ENCODE peak calls at places on chromosome 17, in six cellular contexts. N, J, G, O, E and M are unnamed samples.
A peak's percentile ranks its signal among the peaks of the same experiment; 100 is the strongest.

GRCh38 chr17:21756856-21757619 is 64.7 kb downstream of the KCNJ18 start:
- DNase-seq in N (no peak), J (no peak), G (no peak), O (no peak), E (no peak), M (no peak)

GRCh38 chr17:40168262-40168832 is 8.9 kb upstream of the RAPGEFL1 start:
- DNase-seq in N (peak; percentile 77), J (no peak), G (peak; percentile 83), O (peak; percentile 70), E (peak; percentile 43), M (peak; percentile 65)

GRCh38 chr17:73211745-73212144 is 18.9 kb downstream of the COG1 start:
- DNase-seq in N (no peak), J (no peak), G (no peak), O (no peak), E (no peak), M (no peak)

GRCh38 chr17:40190197-40191021 is 13.1 kb downstream of the RAPGEFL1 start:
- DNase-seq in N (peak; percentile 87), J (no peak), G (no peak), O (no peak), E (no peak), M (peak; percentile 26)

GRCh38 chr17:37066322-37066905 is 117.7 kb downstream of the AATF start:
- DNase-seq in N (no peak), J (no peak), G (no peak), O (no peak), E (no peak), M (no peak)

GRCh38 chr17:14201595-14201994 is 35.1 kb downstream of the CDRT15 start:
- DNase-seq in N (no peak), J (no peak), G (no peak), O (no peak), E (no peak), M (no peak)

GRCh38 chr17:55420776-55421178 is 858 bp downstream of the MMD start:
- DNase-seq in N (peak; percentile 41), J (peak; percentile 80), G (no peak), O (peak; percentile 28), E (peak; percentile 56), M (peak; percentile 55)

GRCh38 chr17:48915459-48916282 is 7.5 kb downstream of the UBE2Z start:
- DNase-seq in N (peak; percentile 62), J (no peak), G (peak; percentile 95), O (peak; percentile 90), E (no peak), M (peak; percentile 84)

GRCh38 chr17:44599298-44600175 is 42.3 kb downstream of the FZD2 start:
- DNase-seq in N (peak; percentile 87), J (no peak), G (peak; percentile 88), O (peak; percentile 99), E (no peak), M (no peak)

GRCh38 chr17:40751065-40751464 is 4.1 kb downstream of the KRT25 start:
- DNase-seq in N (no peak), J (no peak), G (no peak), O (no peak), E (no peak), M (no peak)

GRCh38 chr17:53796642-53797041 is 26.1 kb upstream of the KIF2B start:
- DNase-seq in N (no peak), J (no peak), G (no peak), O (no peak), E (no peak), M (no peak)

GRCh38 chr17:53129863-53130262 is 692.9 kb upstream of the KIF2B start:
- DNase-seq in N (no peak), J (no peak), G (no peak), O (no peak), E (no peak), M (no peak)

GRCh38 chr17:64785050-64785449 is 122.9 kb upstream of the SMURF2 start:
- DNase-seq in N (no peak), J (no peak), G (no peak), O (no peak), E (no peak), M (no peak)

GRCh38 chr17:48723555-48724239 is 712 bp downstream of the PRAC2 start:
- DNase-seq in N (no peak), J (no peak), G (no peak), O (no peak), E (no peak), M (no peak)

GRCh38 chr17:39150795-39151679 is at the start of gene PLXDC1:
- DNase-seq in N (no peak), J (no peak), G (no peak), O (no peak), E (no peak), M (no peak)

GRCh38 chr17:16215002-16215272 is 397 bp downstream of the NCOR1 start:
- DNase-seq in N (peak; percentile 50), J (peak; percentile 47), G (peak; percentile 38), O (no peak), E (peak; percentile 41), M (peak; percentile 64)

GRCh38 chr17:1787301-1787902 is 25.5 kb downstream of the SERPINF1 start:
- DNase-seq in N (peak; percentile 99), J (peak; percentile 79), G (peak; percentile 93), O (peak; percentile 96), E (no peak), M (no peak)

GRCh38 chr17:35788504-35788998 is 6.9 kb downstream of the MMP28 start:
- DNase-seq in N (peak; percentile 91), J (no peak), G (peak; percentile 92), O (peak; percentile 96), E (no peak), M (no peak)

GRCh38 chr17:2084766-2085647 is 30.1 kb downstream of the HIC1 start:
- DNase-seq in N (no peak), J (peak; percentile 54), G (peak; percentile 89), O (peak; percentile 95), E (no peak), M (no peak)

GRCh38 chr17:45018514-45019176 is 32.8 kb downstream of the DCAKD start:
- DNase-seq in N (no peak), J (no peak), G (no peak), O (peak; percentile 30), E (peak; percentile 52), M (peak; percentile 59)

GRCh38 chr17:15971108-15971507 is 26.2 kb downstream of the ADORA2B start:
- DNase-seq in N (no peak), J (no peak), G (no peak), O (no peak), E (no peak), M (no peak)

GRCh38 chr17:74543891-74544760 is 1.8 kb downstream of the CD300C start:
- DNase-seq in N (no peak), J (no peak), G (no peak), O (no peak), E (no peak), M (no peak)

GRCh38 chr17:41962768-41963434 is 3.7 kb upstream of the CNP start:
- DNase-seq in N (peak; percentile 91), J (peak; percentile 79), G (peak; percentile 67), O (peak; percentile 56), E (peak; percentile 84), M (peak; percentile 76)

DNA sequence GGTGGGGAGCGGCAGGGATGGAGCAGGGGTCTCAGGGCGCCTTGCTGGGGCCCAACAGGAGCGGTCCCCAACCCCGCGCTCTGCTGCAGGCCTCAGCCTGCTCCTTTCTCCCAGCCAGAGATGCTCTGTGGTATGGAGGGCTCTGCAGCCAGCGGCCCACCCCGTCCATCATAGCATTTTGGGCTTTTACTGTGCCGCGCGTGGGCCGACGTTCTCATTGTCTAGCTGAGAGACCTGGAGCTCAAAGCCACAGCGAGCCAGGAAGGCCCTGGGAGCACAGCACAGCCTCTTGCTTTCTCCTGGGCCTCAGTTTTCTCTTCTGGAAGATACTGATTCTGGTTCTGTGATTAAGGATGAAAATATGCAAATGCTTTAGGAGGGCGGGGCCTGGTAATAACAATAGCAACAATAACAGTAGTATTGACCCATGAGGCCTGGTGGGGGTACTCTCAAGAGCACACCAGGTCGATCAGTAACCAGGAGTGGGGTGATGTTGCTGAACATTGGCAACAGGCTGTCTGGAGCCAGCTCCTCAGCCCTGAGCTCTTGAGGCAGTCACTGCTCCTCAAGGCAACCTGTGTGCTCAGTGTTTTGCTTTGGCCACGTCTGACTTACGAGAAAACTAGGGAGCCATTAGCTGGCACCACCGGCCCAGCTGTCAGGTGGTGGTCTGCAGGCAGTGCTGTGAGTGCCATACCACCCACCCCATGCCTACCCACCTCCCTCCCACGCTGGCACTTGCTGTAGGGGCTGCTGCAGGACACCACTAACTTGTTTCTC is 1.1 kb upstream of the RASD1 start:
- DNase-seq in N (no peak), J (peak; percentile 24), G (peak; percentile 31), O (no peak), E (no peak), M (no peak)
- TF ChIP-seq CTCF in N (no peak), J (no peak), G (no peak), O (no peak), E (no peak), M (no peak)

GRCh38 chr17:78672880-78673371 is 95.7 kb upstream of the DNAH17 start:
- DNase-seq in N (no peak), J (no peak), G (no peak), O (no peak), E (no peak), M (no peak)
- H3K4me3 ChIP-seq in N (no peak overlapping the region), J (no peak overlapping the region), G (no peak overlapping the region), O (no peak overlapping the region), E (no peak overlapping the region), M (no peak overlapping the region)

DNA sequence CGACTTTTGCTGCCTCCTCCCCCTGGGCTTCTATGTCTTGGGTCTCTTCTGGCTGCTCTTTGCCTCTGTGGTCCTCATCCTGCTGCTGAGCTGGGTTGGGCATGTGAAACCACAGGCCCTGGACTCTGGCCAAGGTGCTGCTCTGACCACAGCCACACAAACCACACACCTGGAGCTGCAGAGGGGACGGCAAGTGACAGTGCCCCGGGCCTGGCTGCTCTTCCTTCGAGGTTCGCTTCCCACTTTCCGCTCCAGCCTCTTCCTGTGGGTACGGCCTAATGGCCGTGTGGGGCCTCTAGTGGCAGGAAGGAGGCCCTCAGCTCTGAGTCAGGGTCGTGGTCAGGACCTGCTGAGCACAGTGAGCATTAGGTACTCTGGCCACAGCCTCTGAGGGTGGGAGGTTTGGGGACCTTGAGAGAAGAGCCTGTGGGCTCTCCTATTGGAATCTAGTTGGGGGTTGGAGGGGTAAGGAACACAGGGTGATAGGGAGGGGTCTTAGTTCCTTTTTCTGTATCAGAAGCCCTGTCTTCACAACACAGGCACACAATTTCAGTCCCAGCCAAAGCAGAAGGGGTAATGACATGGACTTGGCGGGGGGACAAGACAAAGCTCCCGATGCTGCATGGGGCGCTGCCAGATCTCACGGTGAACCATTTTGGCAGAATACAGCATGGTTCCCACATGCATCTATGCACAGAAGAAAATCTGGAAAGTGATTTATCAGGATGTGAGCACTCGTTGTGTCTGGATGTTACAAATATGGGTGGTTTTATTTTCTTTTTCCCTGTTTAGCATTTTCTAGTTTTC is 2.3 kb downstream of the GP1BA start:
- DNase-seq in N (no peak), J (no peak), G (peak; percentile 45), O (peak; percentile 55), E (no peak), M (peak; percentile 83)
- TF ChIP-seq CTCF in N (no peak), J (peak; percentile 16), G (peak; percentile 40), O (peak; percentile 47), E (no peak), M (peak; percentile 16)

GRCh38 chr17:81329927-81330883 is 35.1 kb upstream of the SLC38A10 start:
- DNase-seq in N (peak; percentile 71), J (no peak), G (no peak), O (no peak), E (no peak), M (no peak)

GRCh38 chr17:81328925-81329278 is 33.8 kb upstream of the SLC38A10 start:
- DNase-seq in N (peak; percentile 50), J (no peak), G (peak; percentile 24), O (no peak), E (no peak), M (no peak)

GRCh38 chr17:81330884-81331245 is 35.8 kb upstream of the SLC38A10 start:
- DNase-seq in N (no peak), J (no peak), G (no peak), O (no peak), E (no peak), M (no peak)

GRCh38 chr17:81328489-81328888 is 33.4 kb upstream of the SLC38A10 start:
- DNase-seq in N (no peak), J (no peak), G (no peak), O (no peak), E (no peak), M (no peak)

GRCh38 chr17:81329279-81329926 is 34.3 kb upstream of the SLC38A10 start:
- DNase-seq in N (peak; percentile 99), J (peak; percentile 90), G (peak; percentile 88), O (peak; percentile 90), E (no peak), M (peak; percentile 68)
- H3K4me3 ChIP-seq in N (peak overlapping the region; percentile 30), J (no peak overlapping the region), G (no peak overlapping the region), O (no peak overlapping the region), E (no peak overlapping the region), M (no peak overlapping the region)